ENCODE peak calls at places on chromosomes 4 and X, in six cellular contexts. Y, U, J, T, A and D are unnamed samples.

GRCh38 chr4:44629280-44629866 is 22.1 kb downstream of the YIPF7 start:
- DNase-seq in Y (peak), U (peak), J (peak), T (no peak), A (no peak), D (peak)

GRCh38 chr4:81839347-81840042 is 367.8 kb upstream of the RASGEF1B start:
- DNase-seq in Y (no peak), U (no peak), J (no peak), T (no peak), A (no peak), D (no peak)

GRCh38 chr4:59994118-59994517 is 1206.0 kb upstream of the ADGRL3 start:
- DNase-seq in Y (no peak), U (no peak), J (no peak), T (no peak), A (no peak), D (no peak)

GRCh38 chrX:123983240-123983639 is 21.7 kb downstream of the STAG2 start:
- DNase-seq in Y (no peak), U (no peak), J (no peak), T (no peak), A (no peak), D (no peak)

GRCh38 chrX:23578079-23578478 is 89.2 kb upstream of the PRDX4 start:
- DNase-seq in Y (no peak), U (no peak), J (no peak), T (no peak), A (no peak), D (no peak)

GRCh38 chr4:120694973-120695372 is 227.6 kb downstream of the PRDM5 start:
- DNase-seq in Y (peak), U (peak), J (no peak), T (no peak), A (no peak), D (no peak)

GRCh38 chr4:146329042-146329716 is 114.8 kb downstream of the REELD1 start:
- DNase-seq in Y (no peak), U (no peak), J (no peak), T (no peak), A (no peak), D (no peak)

GRCh38 chrX:97039363-97040029 is 155.8 kb downstream of the RPA4 start:
- DNase-seq in Y (no peak), U (peak), J (no peak), T (peak), A (no peak), D (peak)

GRCh38 chr4:139711461-139711860 is 45.8 kb downstream of the MGST2 start:
- DNase-seq in Y (no peak), U (no peak), J (no peak), T (no peak), A (no peak), D (no peak)

GRCh38 chr4:110628321-110629213 is 5.7 kb upstream of the PITX2 start:
- DNase-seq in Y (no peak), U (no peak), J (no peak), T (no peak), A (no peak), D (no peak)

GRCh38 chr4:41241919-41242318 is 14.8 kb upstream of the UCHL1 start:
- DNase-seq in Y (no peak), U (no peak), J (no peak), T (no peak), A (no peak), D (no peak)

GRCh38 chrX:138925330-138925729 is 213.8 kb upstream of the FGF13 start:
- DNase-seq in Y (no peak), U (no peak), J (peak), T (no peak), A (no peak), D (no peak)

GRCh38 chr4:164540987-164541386 is 212.9 kb upstream of the SMIM31 start:
- DNase-seq in Y (no peak), U (no peak), J (no peak), T (no peak), A (no peak), D (no peak)

GRCh38 chrX:149819371-149819770 is 37.6 kb downstream of the MAGEA9 start:
- DNase-seq in Y (no peak), U (no peak), J (no peak), T (no peak), A (no peak), D (no peak)

DNA sequence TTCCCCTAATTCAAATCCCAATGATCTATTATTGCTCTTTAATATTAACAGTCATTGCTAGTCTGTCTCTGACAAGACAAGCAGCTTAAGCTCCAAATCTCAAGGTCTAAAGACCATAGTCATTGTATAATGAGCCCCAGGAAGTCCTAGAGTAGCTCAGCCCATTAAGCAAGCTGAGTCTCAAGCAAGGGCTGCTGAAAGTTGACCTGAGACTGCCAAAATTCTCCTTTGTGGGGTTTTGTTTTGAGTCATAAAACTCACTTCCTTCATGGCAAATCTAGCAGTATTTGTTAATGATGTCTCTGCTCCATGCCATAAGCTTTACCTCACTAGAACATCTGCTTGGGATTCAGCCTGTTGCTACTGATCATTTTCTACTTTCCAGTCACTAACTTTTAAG is 313.2 kb downstream of the ANTXR2 start:
- DNase-seq in Y (no peak), U (no peak), J (no peak), T (no peak), A (no peak), D (no peak)
- TF ChIP-seq POLR2A in Y (no peak), U (no peak), J (no peak), T (no peak), A (no peak), D (no peak)

GRCh38 chrX:48676106-48676892 is 7.3 kb upstream of the WAS start:
- DNase-seq in Y (peak), U (peak), J (peak), T (peak), A (peak), D (peak)
- TF ChIP-seq POLR2A in Y (peak), U (peak), J (peak), T (peak), A (no peak), D (peak)

DNA sequence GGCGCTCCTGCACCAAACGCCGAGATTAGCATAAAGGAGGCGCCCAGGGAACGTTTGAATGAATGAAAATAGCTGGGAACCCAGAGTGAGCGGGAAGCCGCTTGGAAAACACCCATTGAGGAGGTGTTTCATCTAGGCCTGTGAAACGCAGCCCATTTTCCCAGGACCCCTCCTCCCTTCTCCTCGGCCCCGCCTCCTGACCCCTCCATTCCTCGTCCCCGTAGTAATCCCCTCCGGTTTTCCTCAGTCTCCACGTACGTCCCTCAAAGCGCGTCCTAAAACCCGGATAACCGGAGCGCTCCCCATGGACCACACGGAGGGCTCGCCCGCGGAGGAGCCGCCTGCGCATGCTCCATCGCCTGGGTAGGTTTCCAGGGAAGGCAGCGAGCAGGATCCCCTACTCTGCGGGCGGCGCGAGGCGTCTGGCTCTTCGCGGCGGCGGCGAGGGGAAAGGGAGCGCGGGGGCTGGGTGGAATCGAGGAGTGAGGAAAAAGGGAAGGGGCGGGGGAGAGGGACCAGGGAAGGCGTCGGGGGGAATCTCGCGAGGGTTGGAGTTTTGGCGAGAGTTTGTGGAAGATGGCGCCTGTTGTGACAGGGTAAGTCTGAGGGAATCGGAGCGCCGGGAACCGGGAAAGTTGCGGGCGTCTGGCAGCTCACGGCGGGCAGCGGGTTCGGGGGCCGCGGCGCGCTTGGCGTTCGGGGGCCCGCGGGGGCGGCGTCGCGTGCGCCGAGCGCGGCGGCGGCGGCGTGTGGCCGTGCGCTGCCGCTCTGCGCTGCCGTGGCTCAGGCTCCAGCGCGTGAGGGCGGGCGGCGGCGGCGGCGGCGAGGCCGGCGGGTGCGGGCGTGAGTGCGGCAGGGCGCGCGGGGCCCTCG is at the start of gene RBPJ:
- DNase-seq in Y (peak), U (peak), J (peak), T (peak), A (peak), D (peak)
- TF ChIP-seq POLR2A in Y (peak), U (peak), J (peak), T (peak), A (no peak), D (peak)

DNA sequence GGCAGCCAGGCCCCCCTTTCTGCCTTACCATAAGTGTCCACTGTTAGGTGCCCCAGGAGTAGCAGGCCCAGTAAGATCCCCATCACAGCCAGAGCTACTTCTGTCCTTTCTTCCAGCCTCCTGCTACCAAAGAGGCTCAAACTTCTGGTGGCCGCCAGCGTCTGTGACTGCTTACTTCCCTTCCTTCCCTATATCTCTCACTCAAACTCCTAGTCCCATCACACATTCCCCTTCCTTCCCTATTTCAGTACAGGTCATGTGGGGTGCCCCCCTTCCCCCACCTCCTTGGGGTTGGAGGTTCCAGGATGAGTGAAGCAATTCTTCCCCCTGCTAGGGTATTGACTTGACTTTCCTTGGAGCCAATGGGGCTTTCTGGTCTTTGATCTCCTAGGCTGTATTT is at the start of gene VSIG4:
- DNase-seq in Y (no peak), U (no peak), J (no peak), T (no peak), A (no peak), D (no peak)
- TF ChIP-seq POLR2A in Y (no peak), U (peak), J (no peak), T (no peak), A (no peak), D (no peak)

GRCh38 chr4:94453534-94453963 is 1.8 kb downstream of the PDLIM5 start:
- DNase-seq in Y (no peak), U (peak), J (no peak), T (no peak), A (no peak), D (no peak)
- TF ChIP-seq POLR2A in Y (no peak), U (peak), J (no peak), T (no peak), A (no peak), D (no peak)

GRCh38 chrX:143757887-143758286 is 37.3 kb upstream of the SPANXN2 start:
- DNase-seq in Y (no peak), U (no peak), J (no peak), T (no peak), A (no peak), D (no peak)
- TF ChIP-seq POLR2A in Y (no peak), U (no peak), J (no peak), T (no peak), A (no peak), D (no peak)

DNA sequence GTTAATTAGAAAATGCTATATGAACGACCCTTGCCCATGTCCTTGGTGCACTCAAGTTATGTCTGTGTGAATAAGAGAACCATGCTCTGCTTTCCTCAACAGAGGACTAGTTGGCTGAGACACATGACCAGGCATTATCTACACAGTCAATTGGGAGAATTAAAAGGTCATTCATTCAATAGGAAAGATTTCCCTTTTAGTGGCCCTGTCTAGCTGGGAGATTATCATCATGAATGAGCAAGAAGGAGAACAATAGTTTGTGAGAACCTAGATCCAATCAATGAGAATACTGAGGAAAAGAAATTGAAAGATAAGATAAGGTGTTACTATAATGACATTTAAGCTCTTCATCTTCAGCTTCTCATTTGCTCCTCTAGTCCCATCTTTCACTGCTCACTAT is 1033.4 kb upstream of the LCORL start:
- DNase-seq in Y (no peak), U (no peak), J (no peak), T (no peak), A (no peak), D (no peak)
- TF ChIP-seq POLR2A in Y (no peak), U (no peak), J (no peak), T (no peak), A (no peak), D (no peak)

GRCh38 chr4:185351691-185352090 is 44.0 kb downstream of the LRP2BP start:
- DNase-seq in Y (no peak), U (no peak), J (no peak), T (no peak), A (no peak), D (no peak)
- TF ChIP-seq POLR2A in Y (no peak), U (no peak), J (no peak), T (no peak), A (no peak), D (no peak)

DNA sequence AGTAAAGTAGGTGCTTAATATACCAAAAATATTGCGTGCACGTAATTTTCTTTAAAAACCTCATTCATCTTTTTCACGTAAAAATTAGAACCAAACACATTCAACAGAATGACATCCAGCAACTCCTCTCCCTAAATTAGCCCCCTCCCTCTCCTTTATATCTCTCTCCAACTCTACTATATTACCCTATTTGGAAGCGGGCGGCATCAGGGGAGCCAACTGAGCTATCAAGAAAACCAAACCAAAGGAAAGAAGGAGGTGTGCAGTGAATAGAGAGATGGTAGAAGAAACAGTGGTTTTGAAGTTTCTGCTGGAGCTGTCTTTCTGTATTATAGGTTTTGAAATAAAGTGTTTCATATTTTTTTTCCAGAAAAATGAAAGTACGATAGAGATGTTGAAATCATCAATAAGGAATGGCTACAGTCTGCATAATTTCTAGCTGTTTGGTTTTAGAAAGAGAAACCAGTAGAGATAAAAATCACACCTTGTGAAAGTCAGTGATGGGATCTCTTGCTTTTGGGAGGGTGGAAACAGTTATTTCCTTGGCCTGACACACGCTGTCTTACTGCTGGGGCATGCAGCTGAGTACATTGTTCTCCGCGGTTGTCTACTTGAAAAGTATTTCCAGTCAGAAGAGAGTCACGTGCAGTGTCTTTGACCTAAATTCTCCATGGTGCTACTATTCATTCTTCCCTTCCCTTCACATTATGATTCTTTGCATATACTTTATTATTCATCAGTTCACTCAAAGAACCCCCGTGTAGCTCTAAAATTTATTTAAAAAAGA is 94.1 kb upstream of the WDR17 start:
- DNase-seq in Y (no peak), U (no peak), J (no peak), T (no peak), A (no peak), D (no peak)
- TF ChIP-seq POLR2A in Y (no peak), U (no peak), J (no peak), T (no peak), A (no peak), D (no peak)

DNA sequence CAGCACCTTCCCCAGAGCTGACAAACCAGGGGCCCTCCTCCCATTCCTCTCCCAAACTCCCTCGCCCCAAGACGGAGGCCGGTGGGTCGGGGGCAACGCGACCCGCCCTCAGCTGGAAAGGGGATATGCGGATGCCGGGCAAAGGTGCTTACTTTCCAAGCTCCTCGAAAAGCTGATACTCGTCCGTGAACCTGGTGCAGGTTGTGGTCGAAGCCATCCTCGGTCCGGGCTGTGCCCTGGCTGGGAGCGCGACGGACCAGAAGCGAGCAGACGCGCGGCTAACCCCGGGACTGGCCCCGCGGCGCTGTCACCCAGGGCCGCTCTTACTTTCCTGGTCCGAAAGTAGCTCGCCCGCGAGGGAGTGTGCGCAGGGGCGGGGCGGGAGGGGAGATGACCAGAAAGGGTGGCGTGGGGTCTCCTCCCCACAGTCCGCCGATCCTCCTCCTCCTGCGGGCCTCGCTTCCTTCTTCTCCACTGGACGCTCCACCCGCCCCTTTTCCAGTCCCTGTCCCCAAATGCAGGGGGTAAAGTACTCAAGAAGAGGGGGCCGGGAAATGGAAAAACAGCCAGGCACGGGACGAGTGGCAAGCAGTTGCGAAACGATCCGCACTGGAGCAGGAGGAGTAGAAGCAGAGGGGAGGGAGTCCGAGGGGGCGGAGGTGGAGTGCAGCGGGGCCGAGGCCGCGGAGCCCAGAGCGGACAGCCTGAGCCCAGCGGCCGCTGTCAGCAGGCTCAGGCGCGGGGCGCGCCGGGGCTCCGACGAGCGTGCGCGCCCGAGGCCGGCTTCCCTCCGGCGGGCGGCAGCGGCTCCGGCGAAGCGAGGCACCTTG is 471 bp downstream of the CAMK2D start:
- DNase-seq in Y (peak), U (peak), J (no peak), T (peak), A (peak), D (peak)
- TF ChIP-seq POLR2A in Y (no peak), U (peak), J (no peak), T (peak), A (peak), D (peak)